ENCODE peak calls at places on chromosomes 11 and 22, in five cellular contexts. U is GDM1; H is activated effector memory CD4-positive, alpha-beta T cell treated with Interleukin-2 at 50 U/mL for 16 hours; D is GM19239; V is glutamatergic neuron. C is an unnamed sample.
A peak's percentile ranks its signal among the peaks of the same experiment; 100 is the strongest.

GRCh38 chr11:108568183-108568858 is 25.2 kb downstream of the EXPH5 start:
- DNase-seq in U (no peak), H (no peak), D (no peak), V (no peak), C (no peak)

GRCh38 chr11:129455756-129456436 is 80.2 kb downstream of the BARX2 start:
- DNase-seq in U (no peak), H (no peak), D (no peak), V (no peak), C (no peak)

GRCh38 chr11:126366064-126366822 is 10.8 kb downstream of the ST3GAL4 start:
- DNase-seq in U (no peak), H (no peak), D (no peak), V (no peak), C (no peak)

GRCh38 chr11:74577624-74578396 is 14.6 kb upstream of the POLD3 start:
- DNase-seq in U (no peak), H (no peak), D (no peak), V (no peak), C (no peak)

GRCh38 chr11:8219257-8220021 is 44.2 kb downstream of the LMO1 start:
- DNase-seq in U (no peak), H (no peak), D (peak; percentile 39), V (peak; percentile 74), C (peak; percentile 57)

GRCh38 chr11:128874406-128874805 is 7.3 kb upstream of the KCNJ1 start:
- DNase-seq in U (no peak), H (no peak), D (no peak), V (no peak), C (no peak)

GRCh38 chr11:66417000-66417399 is 3.8 kb upstream of the NPAS4 start:
- DNase-seq in U (no peak), H (no peak), D (no peak), V (no peak), C (no peak)

GRCh38 chr11:120304526-120304925 is 20.6 kb upstream of the TLCD5 start:
- DNase-seq in U (no peak), H (no peak), D (no peak), V (no peak), C (peak; percentile 54)

GRCh38 chr11:87223816-87224215 is 186.1 kb downstream of the TMEM135 start:
- DNase-seq in U (no peak), H (no peak), D (no peak), V (no peak), C (no peak)

GRCh38 chr11:392102-392777 is 1.8 kb upstream of the PKP3 start:
- DNase-seq in U (no peak), H (no peak), D (no peak), V (no peak), C (no peak)

GRCh38 chr11:33055361-33055760 is 16.0 kb downstream of the TCP11L1 start:
- DNase-seq in U (no peak), H (no peak), D (no peak), V (no peak), C (no peak)

GRCh38 chr11:33721291-33721840 is 14.9 kb downstream of the CD59 start:
- DNase-seq in U (no peak), H (no peak), D (no peak), V (no peak), C (no peak)

GRCh38 chr11:64150051-64150450 is 15.9 kb downstream of the MACROD1 start:
- DNase-seq in U (no peak), H (no peak), D (no peak), V (no peak), C (no peak)

GRCh38 chr11:1381793-1382425 is 7.8 kb upstream of the BRSK2 start:
- DNase-seq in U (no peak), H (no peak), D (no peak), V (no peak), C (no peak)

GRCh38 chr22:49334976-49335375 is 492.7 kb downstream of the BRD1 start:
- DNase-seq in U (no peak), H (no peak), D (no peak), V (no peak), C (no peak)

GRCh38 chr22:39920134-39920743 is 19.4 kb downstream of the GRAP2 start:
- DNase-seq in U (no peak), H (peak; percentile 50), D (no peak), V (no peak), C (peak; percentile 81)

GRCh38 chr22:50138036-50138435 is 32.5 kb upstream of the PANX2 start:
- DNase-seq in U (no peak), H (no peak), D (no peak), V (no peak), C (no peak)

GRCh38 chr11:1742371-1742770 is 8.0 kb downstream of the IFITM10 start:
- DNase-seq in U (no peak), H (no peak), D (no peak), V (no peak), C (no peak)

GRCh38 chr11:3215346-3216026 is 3.1 kb downstream of the MRGPRG start:
- DNase-seq in U (no peak), H (no peak), D (no peak), V (no peak), C (no peak)

GRCh38 chr22:23651676-23652075 is 19.6 kb upstream of the DRICH1 start:
- DNase-seq in U (no peak), H (no peak), D (no peak), V (no peak), C (no peak)